ENCODE peak calls at places on chromosomes 12 and 14, in four cellular contexts. J is putamen; Z is keratinocyte; P is stimulated activated CD4-positive, alpha-beta T cell treated with anti-CD3 and anti-CD28 coated beads, Interleukin-2, amount 100 ng/mL, for 24 hours. G is an unnamed sample.
A peak's percentile ranks its signal among the peaks of the same experiment; 100 is the strongest.

GRCh38 chr14:77085538-77085937 is 12.5 kb upstream of the CIPC start:
- DNase-seq in Z (no peak), J (no peak), P (no peak), G (no peak)

GRCh38 chr12:88339966-88340365 is 197.9 kb downstream of the TMTC3 start:
- DNase-seq in J (no peak), Z (no peak), P (no peak), G (no peak)

GRCh38 chr14:71675126-71675901 is 256.9 kb upstream of the RGS6 start:
- DNase-seq in Z (no peak), J (peak; percentile 65), P (no peak), G (no peak)

GRCh38 chr12:131082795-131083194 is 129.1 kb downstream of the ADGRD1 start:
- DNase-seq in J (no peak), P (no peak), Z (no peak), G (no peak)

GRCh38 chr14:54738009-54738408 is 164.6 kb downstream of the GCH1 start:
- DNase-seq in P (no peak), Z (peak; percentile 40), J (no peak), G (peak; percentile 37)

GRCh38 chr12:124939428-124940142 is 25.1 kb upstream of the UBC start:
- DNase-seq in P (peak; percentile 92), J (peak; percentile 96), Z (no peak), G (no peak)

GRCh38 chr14:83217492-83217891 is 1683.8 kb upstream of the SEL1L start:
- DNase-seq in Z (no peak), P (no peak), J (no peak), G (peak; percentile 24)

GRCh38 chr12:132170094-132170636 is 25.9 kb downstream of the NOC4L start:
- DNase-seq in P (no peak), Z (no peak), J (no peak), G (peak; percentile 19)

GRCh38 chr14:67787673-67788072 is 28.7 kb downstream of the ZFYVE26 start:
- DNase-seq in Z (no peak), P (no peak), J (no peak), G (no peak)

GRCh38 chr12:120381752-120382419 is 12.9 kb upstream of the MSI1 start:
- DNase-seq in J (no peak), P (no peak), Z (no peak), G (no peak)

GRCh38 chr12:570237-570925 is 92.9 kb downstream of the NINJ2 start:
- DNase-seq in P (no peak), Z (no peak), J (no peak), G (no peak)

GRCh38 chr12:124497658-124498057 is 69.8 kb downstream of the NCOR2 start:
- DNase-seq in Z (no peak), J (peak; percentile 82), P (no peak), G (no peak)

GRCh38 chr12:102769323-102769916 is 147.6 kb downstream of the PAH start:
- DNase-seq in P (peak; percentile 29), J (peak; percentile 45), Z (no peak), G (peak; percentile 68)

GRCh38 chr12:113072136-113072535 is 15.6 kb downstream of the DTX1 start:
- DNase-seq in J (no peak), Z (no peak), P (no peak), G (peak; percentile 72)